ENCODE peak calls at places on chromosomes 13 and 19, in ten cellular contexts. U is ovary, F is thyroid gland, G is HCT116, N is tibial nerve, D is uterus, W is GM12878, M is A549, X is breast epithelium, C is IMR-90. B is an unnamed sample.
A peak's percentile ranks its signal among the peaks of the same experiment; 100 is the strongest.

GRCh38 chr13:101811440-101811839 is 359.0 kb downstream of the ITGBL1 start:
- DNase-seq in M (no peak), D (no peak), C (no peak), N (no peak), U (no peak), F (no peak), G (no peak), X (no peak), W (no peak), B (no peak)

GRCh38 chr13:97224544-97225324 is 2.6 kb downstream of the MBNL2 start:
- DNase-seq in W (no peak), D (no peak), C (peak; percentile 41), G (no peak), N (peak; percentile 40), M (no peak), X (peak; percentile 62), U (peak; percentile 54), F (peak; percentile 46), B (peak; percentile 70)

GRCh38 chr19:47765522-47766358 is 12.8 kb upstream of the SELENOW start:
- DNase-seq in M (peak; percentile 58), G (no peak), W (no peak), U (peak; percentile 78), X (peak; percentile 69), D (peak; percentile 66), F (peak; percentile 63), N (peak; percentile 50), C (peak; percentile 44), B (peak; percentile 72)

GRCh38 chr19:28847468-28847867 is 365.5 kb downstream of the UQCRFS1 start:
- DNase-seq in M (no peak), F (no peak), C (peak; percentile 10), G (no peak), U (no peak), D (no peak), W (no peak), X (no peak), N (no peak), B (no peak)

GRCh38 chr19:23946569-23946968 is 31.9 kb downstream of the ZNF726 start:
- DNase-seq in U (no peak), G (no peak), C (no peak), F (no peak), W (no peak), N (no peak), D (no peak), M (no peak), X (no peak), B (no peak)

GRCh38 chr19:44708940-44709339 is 10.0 kb downstream of the CEACAM16 start:
- DNase-seq in W (no peak), F (no peak), X (no peak), N (no peak), U (no peak), G (no peak), M (no peak), D (no peak), C (no peak), B (no peak)

GRCh38 chr13:79271616-79272015 is 134.4 kb downstream of the RBM26 start:
- DNase-seq in U (no peak), C (no peak), G (no peak), X (no peak), W (no peak), F (no peak), M (no peak), N (no peak), D (no peak), B (no peak)

GRCh38 chr13:54614729-54615128 is 1586.1 kb downstream of the OLFM4 start:
- DNase-seq in D (no peak), M (no peak), U (no peak), G (no peak), C (no peak), X (no peak), F (no peak), N (no peak), W (no peak), B (no peak)

GRCh38 chr19:3397266-3398022 is 31.1 kb downstream of the NFIC start:
- DNase-seq in D (no peak), W (no peak), N (no peak), X (no peak), U (no peak), M (peak; percentile 43), G (peak; percentile 21), F (peak; percentile 80), C (no peak), B (peak; percentile 44)

GRCh38 chr13:23447927-23448326 is 14.4 kb upstream of the SACS start:
- DNase-seq in U (no peak), M (no peak), D (no peak), W (no peak), F (no peak), X (no peak), G (no peak), N (no peak), C (peak; percentile 96), B (no peak)

GRCh38 chr13:40185393-40185792 is 481.0 kb downstream of the FOXO1 start:
- DNase-seq in C (no peak), G (no peak), D (no peak), W (no peak), F (no peak), N (no peak), M (no peak), X (no peak), U (no peak), B (no peak)

GRCh38 chr13:29503041-29503837 is 92.2 kb downstream of the SLC7A1 start:
- DNase-seq in M (no peak), G (no peak), F (no peak), X (no peak), W (no peak), D (no peak), U (no peak), C (peak; percentile 27), N (no peak), B (no peak)

GRCh38 chr19:10927691-10928562 is 512 bp downstream of the YIPF2 start:
- DNase-seq in X (no peak), C (no peak), U (no peak), M (no peak), D (no peak), N (no peak), F (peak; percentile 19), G (no peak), W (no peak), B (no peak)

GRCh38 chr19:49497047-49497789 is 984 bp downstream of the RPS11 start:
- DNase-seq in M (peak; percentile 77), D (no peak), G (no peak), W (no peak), F (peak; percentile 47), N (peak; percentile 64), U (no peak), C (peak; percentile 47), X (no peak), B (peak; percentile 86)

GRCh38 chr13:27168870-27169525 is 2.6 kb downstream of the USP12 start:
- DNase-seq in D (no peak), N (no peak), U (no peak), G (no peak), X (no peak), M (no peak), W (no peak), C (peak; percentile 39), F (no peak), B (peak; percentile 41)

GRCh38 chr19:13004273-13004672 is 9.0 kb downstream of the NFIX start:
- DNase-seq in X (no peak), F (no peak), M (no peak), U (no peak), C (no peak), W (no peak), D (no peak), N (no peak), G (no peak), B (peak; percentile 66)
- H3K4me1 ChIP-seq in X (peaks cover 48% of the 10 kb centered on the region), F (peaks cover 76% of the 10 kb centered on the region), M (no peaks in the 10 kb centered on the region), U (peaks cover 46% of the 10 kb centered on the region), C (peaks cover 13% of the 10 kb centered on the region), W (no peaks in the 10 kb centered on the region), D (peaks cover 8% of the 10 kb centered on the region), N (peaks cover 38% of the 10 kb centered on the region), G (no peaks in the 10 kb centered on the region), B (peaks cover 75% of the 10 kb centered on the region)

DNA sequence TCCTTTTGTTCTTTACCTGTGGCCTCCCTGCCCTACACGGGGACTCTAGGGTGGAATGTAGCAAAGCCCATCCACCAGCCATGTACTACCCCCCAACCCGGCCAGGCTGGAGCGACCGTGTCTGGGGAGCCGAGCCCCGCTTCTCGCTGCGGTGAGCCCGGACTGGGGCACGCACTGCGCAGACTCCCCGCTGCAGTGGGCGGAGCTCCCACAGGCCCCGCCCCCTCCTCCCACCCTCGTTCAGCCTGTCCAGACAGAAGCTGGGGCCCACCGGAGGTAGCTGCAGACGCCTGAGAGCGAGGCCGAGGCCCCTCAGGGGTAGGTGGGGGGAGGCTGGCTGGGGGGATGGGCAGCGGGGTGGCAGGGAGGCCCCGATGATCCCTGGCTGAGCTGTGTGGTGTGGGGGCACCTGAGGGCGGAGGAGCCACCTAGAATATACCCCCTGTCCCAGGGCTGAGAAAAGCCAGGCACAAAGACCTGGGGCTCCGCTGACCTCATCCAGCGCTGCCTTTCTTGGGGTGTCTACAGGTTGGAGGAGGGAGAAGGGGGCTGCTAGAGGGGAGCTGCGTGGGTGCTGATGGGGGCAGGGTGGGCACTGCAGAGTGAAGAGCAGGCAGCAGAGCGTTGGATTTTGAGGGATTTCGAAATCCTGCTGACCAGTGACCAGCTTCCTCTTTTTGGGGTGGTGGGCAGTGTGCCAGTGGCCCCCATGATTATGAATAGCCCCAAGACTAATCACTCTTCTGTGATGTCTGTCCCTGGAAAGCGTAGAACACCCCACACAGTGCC is 17.3 kb downstream of the PLD3 start:
- DNase-seq in U (peak; percentile 93), C (peak; percentile 71), F (peak; percentile 59), M (peak; percentile 96), X (no peak), N (peak; percentile 56), D (peak; percentile 74), G (no peak), W (no peak), B (peak; percentile 50)
- TF ChIP-seq POLR2A in U (no peak), C (no peak), F (no peak), M (peak; percentile 87), X (no peak), N (no peak), D (no peak), G (no peak), W (peak; percentile 54), B (peak; percentile 15)

DNA sequence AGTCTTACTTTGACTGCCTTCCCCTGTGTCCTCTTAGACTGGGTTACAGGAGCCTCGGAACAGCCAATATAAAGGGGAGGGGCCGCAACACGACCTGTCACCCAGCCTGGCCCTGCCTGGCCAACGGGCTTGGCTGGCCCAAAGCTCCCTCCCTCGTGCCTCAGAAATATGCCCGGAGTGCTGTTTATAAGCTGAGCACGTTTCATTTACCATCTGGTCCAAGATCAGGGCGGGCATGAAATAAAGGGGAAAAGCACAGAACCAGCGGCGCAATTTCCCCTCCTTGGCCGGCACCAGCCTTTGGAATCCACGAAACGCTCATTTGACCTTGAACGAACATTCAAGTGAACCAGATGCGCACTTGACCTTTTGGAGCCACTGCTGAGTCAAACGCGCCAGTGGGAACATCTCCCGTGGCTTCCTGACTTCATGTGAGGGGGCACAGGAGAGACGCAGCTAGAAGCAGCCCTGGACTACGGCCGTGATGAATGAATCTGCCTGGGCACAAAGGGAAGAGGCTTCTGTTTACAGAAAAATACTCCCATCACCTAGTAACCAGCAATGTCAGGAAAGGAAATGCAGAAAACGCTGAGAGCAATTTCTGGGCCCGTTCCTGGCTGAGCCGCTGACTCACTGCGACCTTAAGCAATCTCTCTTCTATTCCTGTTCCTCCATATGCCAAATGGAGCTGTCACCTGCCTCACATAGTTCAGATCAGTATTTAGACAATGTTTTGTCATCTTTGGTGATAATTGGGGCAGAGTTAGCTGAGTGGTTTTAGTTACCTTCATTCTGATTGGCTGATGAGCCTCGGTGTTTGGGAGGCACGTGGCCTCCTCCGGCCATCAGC is 53.3 kb downstream of the RFX2 start:
- DNase-seq in D (peak; percentile 87), M (peak; percentile 51), U (peak; percentile 87), X (peak; percentile 78), N (peak; percentile 80), G (no peak), F (peak; percentile 49), W (no peak), C (peak; percentile 91), B (peak; percentile 70)
- H3K4me1 ChIP-seq in D (peaks cover 37% of the 10 kb centered on the region), M (peaks cover 38% of the 10 kb centered on the region), U (peaks cover 24% of the 10 kb centered on the region), X (peaks cover 17% of the 10 kb centered on the region), N (peaks cover 32% of the 10 kb centered on the region), G (peaks cover 4% of the 10 kb centered on the region), F (peaks cover 44% of the 10 kb centered on the region), W (no peaks in the 10 kb centered on the region), C (peaks cover 16% of the 10 kb centered on the region), B (peaks cover 47% of the 10 kb centered on the region)

GRCh38 chr13:66068683-66069082 is 1161.5 kb downstream of the PCDH9 start:
- DNase-seq in F (no peak), C (no peak), D (no peak), G (no peak), X (no peak), U (no peak), M (no peak), N (no peak), W (no peak), B (no peak)
- TF ChIP-seq POLR2A in F (no peak), C (no peak), D (no peak), G (no peak), X (no peak), U (no peak), M (no peak), N (no peak), W (no peak), B (no peak)

B was measured in transverse colon.